ENCODE peak calls at places on chromosomes 4 and X, in seven cellular contexts. D, Q, V, E, R, I and O are unnamed samples.

GRCh38 chr4:106851686-106852085 is 184.4 kb downstream of the DKK2 start:
- DNase-seq in D (no peak), Q (no peak), V (no peak), E (no peak), R (no peak), I (no peak), O (no peak)

GRCh38 chrX:42127563-42127962 is 204.2 kb upstream of the CASK start:
- DNase-seq in D (no peak), Q (no peak), V (no peak), E (no peak), R (no peak), I (no peak), O (no peak)

GRCh38 chr4:156790866-156791265 is 180.7 kb downstream of the PDGFC start:
- DNase-seq in D (no peak), Q (peak), V (no peak), E (peak), R (peak), I (peak), O (no peak)

GRCh38 chrX:56994375-56995270 is 718 bp downstream of the SPIN3 start:
- DNase-seq in D (no peak), Q (peak), V (no peak), E (no peak), R (no peak), I (peak), O (peak)

GRCh38 chrX:119698835-119699234 is 5.9 kb upstream of the SEPTIN6 start:
- DNase-seq in D (no peak), Q (peak), V (no peak), E (no peak), R (peak), I (peak), O (peak)

GRCh38 chr4:139509727-139510410 is 46.1 kb downstream of the SETD7 start:
- DNase-seq in D (no peak), Q (no peak), V (no peak), E (no peak), R (peak), I (peak), O (peak)

GRCh38 chr4:36128689-36129088 is 115.6 kb downstream of the ARAP2 start:
- DNase-seq in D (no peak), Q (no peak), V (no peak), E (no peak), R (no peak), I (no peak), O (no peak)

GRCh38 chrX:63922221-63922620 is 137.2 kb upstream of the ARHGEF9 start:
- DNase-seq in D (no peak), Q (peak), V (no peak), E (peak), R (no peak), I (no peak), O (no peak)

GRCh38 chr4:25865586-25865985 is 2.8 kb upstream of the SEL1L3 start:
- DNase-seq in D (no peak), Q (no peak), V (no peak), E (no peak), R (peak), I (peak), O (peak)

GRCh38 chr4:176492648-176493302 is 173.0 kb downstream of the SPCS3 start:
- DNase-seq in D (no peak), Q (no peak), V (no peak), E (no peak), R (no peak), I (peak), O (no peak)

GRCh38 chrX:72019487-72019886 is 108.8 kb downstream of the NHSL2 start:
- DNase-seq in D (no peak), Q (no peak), V (no peak), E (no peak), R (no peak), I (no peak), O (no peak)

GRCh38 chr4:176794151-176794550 is 1.4 kb upstream of the VEGFC start:
- DNase-seq in D (no peak), Q (peak), V (no peak), E (peak), R (no peak), I (peak), O (no peak)

GRCh38 chr4:1547863-1548637 is 136.1 kb downstream of the FAM53A start:
- DNase-seq in D (no peak), Q (no peak), V (no peak), E (no peak), R (no peak), I (peak), O (no peak)

GRCh38 chr4:116357758-116358157 is 727.6 kb downstream of the TRAM1L1 start:
- DNase-seq in D (no peak), Q (peak), V (no peak), E (no peak), R (no peak), I (peak), O (no peak)

GRCh38 chr4:101018836-101019235 is 328.5 kb downstream of the PPP3CA start:
- DNase-seq in D (no peak), Q (no peak), V (no peak), E (no peak), R (no peak), I (no peak), O (no peak)

GRCh38 chr4:85611661-85612060 is 136.7 kb downstream of the ARHGAP24 start:
- DNase-seq in D (no peak), Q (no peak), V (no peak), E (no peak), R (no peak), I (no peak), O (no peak)

GRCh38 chrX:1851527-1851926 is 236.7 kb downstream of the ASMT start:
- DNase-seq in D (no peak), Q (no peak), V (no peak), E (no peak), R (no peak), I (no peak), O (no peak)

GRCh38 chr4:40897557-40898203 is 147.9 kb downstream of the NSUN7 start:
- DNase-seq in D (peak), Q (peak), V (peak), E (peak), R (peak), I (peak), O (peak)